ENCODE peak calls at places on chromosome 7, in nine cellular contexts. One of them, this sample, is unnamed.

GRCh38 chr7:29547465-29547864 is 16.2 kb upstream of the PRR15 start:
- DNase-seq in naive thymus-derived CD4-positive, alpha-beta T cell: no peak
- DNase-seq in activated T-cell treated with anti-CD3 and anti-CD28 coated beads for 24 hours: no peak
- DNase-seq in hepatocyte: no peak
- DNase-seq in stimulated activated CD4-positive, alpha-beta T cell treated with anti-CD3 and anti-CD28 coated beads, Interleukin-1b, Interleukin-23, amount 100 ng/mL, for 4 hours: no peak
- DNase-seq in fibroblast of the aortic adventitia: no peak
- DNase-seq in posterior vena cava: no peak
- DNase-seq in COR-L47: no peak
- DNase-seq in RKO: no peak
- DNase-seq in this sample: no peak

GRCh38 chr7:37508063-37508462 is 59.4 kb upstream of the ELMO1 start:
- DNase-seq in naive thymus-derived CD4-positive, alpha-beta T cell: no peak
- DNase-seq in activated T-cell treated with anti-CD3 and anti-CD28 coated beads for 24 hours: no peak
- DNase-seq in hepatocyte: no peak
- DNase-seq in stimulated activated CD4-positive, alpha-beta T cell treated with anti-CD3 and anti-CD28 coated beads, Interleukin-1b, Interleukin-23, amount 100 ng/mL, for 4 hours: no peak
- DNase-seq in fibroblast of the aortic adventitia: no peak
- DNase-seq in posterior vena cava: no peak
- DNase-seq in COR-L47: no peak
- DNase-seq in RKO: no peak
- DNase-seq in this sample: no peak

GRCh38 chr7:134315679-134316538 is 821 bp downstream of the SLC35B4 start:
- DNase-seq in naive thymus-derived CD4-positive, alpha-beta T cell: peak; percentile 11
- DNase-seq in activated T-cell treated with anti-CD3 and anti-CD28 coated beads for 24 hours: peak; percentile 1
- DNase-seq in hepatocyte: peak; percentile 36
- DNase-seq in stimulated activated CD4-positive, alpha-beta T cell treated with anti-CD3 and anti-CD28 coated beads, Interleukin-1b, Interleukin-23, amount 100 ng/mL, for 4 hours: no peak
- DNase-seq in fibroblast of the aortic adventitia: peak; percentile 40
- DNase-seq in posterior vena cava: no peak
- DNase-seq in COR-L47: no peak
- DNase-seq in RKO: peak; percentile 77
- DNase-seq in this sample: no peak

GRCh38 chr7:68963547-68963946 is 634.7 kb upstream of the AUTS2 start:
- DNase-seq in naive thymus-derived CD4-positive, alpha-beta T cell: no peak
- DNase-seq in activated T-cell treated with anti-CD3 and anti-CD28 coated beads for 24 hours: no peak
- DNase-seq in hepatocyte: peak; percentile 44
- DNase-seq in stimulated activated CD4-positive, alpha-beta T cell treated with anti-CD3 and anti-CD28 coated beads, Interleukin-1b, Interleukin-23, amount 100 ng/mL, for 4 hours: no peak
- DNase-seq in fibroblast of the aortic adventitia: peak; percentile 91
- DNase-seq in posterior vena cava: no peak
- DNase-seq in COR-L47: no peak
- DNase-seq in RKO: no peak
- DNase-seq in this sample: no peak

GRCh38 chr7:90692947-90693346 is 96.8 kb downstream of the CDK14 start:
- DNase-seq in naive thymus-derived CD4-positive, alpha-beta T cell: no peak
- DNase-seq in activated T-cell treated with anti-CD3 and anti-CD28 coated beads for 24 hours: no peak
- DNase-seq in hepatocyte: no peak
- DNase-seq in stimulated activated CD4-positive, alpha-beta T cell treated with anti-CD3 and anti-CD28 coated beads, Interleukin-1b, Interleukin-23, amount 100 ng/mL, for 4 hours: no peak
- DNase-seq in fibroblast of the aortic adventitia: no peak
- DNase-seq in posterior vena cava: no peak
- DNase-seq in COR-L47: no peak
- DNase-seq in RKO: no peak
- DNase-seq in this sample: no peak

GRCh38 chr7:159103382-159104187 is 41.1 kb downstream of the VIPR2 start:
- DNase-seq in naive thymus-derived CD4-positive, alpha-beta T cell: no peak
- DNase-seq in activated T-cell treated with anti-CD3 and anti-CD28 coated beads for 24 hours: no peak
- DNase-seq in hepatocyte: no peak
- DNase-seq in stimulated activated CD4-positive, alpha-beta T cell treated with anti-CD3 and anti-CD28 coated beads, Interleukin-1b, Interleukin-23, amount 100 ng/mL, for 4 hours: no peak
- DNase-seq in fibroblast of the aortic adventitia: no peak
- DNase-seq in posterior vena cava: peak; percentile 62
- DNase-seq in COR-L47: no peak
- DNase-seq in RKO: no peak
- DNase-seq in this sample: no peak

GRCh38 chr7:41689815-41690214 is 13.1 kb downstream of the INHBA start:
- DNase-seq in naive thymus-derived CD4-positive, alpha-beta T cell: no peak
- DNase-seq in activated T-cell treated with anti-CD3 and anti-CD28 coated beads for 24 hours: no peak
- DNase-seq in hepatocyte: no peak
- DNase-seq in stimulated activated CD4-positive, alpha-beta T cell treated with anti-CD3 and anti-CD28 coated beads, Interleukin-1b, Interleukin-23, amount 100 ng/mL, for 4 hours: no peak
- DNase-seq in fibroblast of the aortic adventitia: no peak
- DNase-seq in posterior vena cava: no peak
- DNase-seq in COR-L47: no peak
- DNase-seq in RKO: no peak
- DNase-seq in this sample: no peak

GRCh38 chr7:69782917-69783684 is 184.8 kb downstream of the AUTS2 start:
- DNase-seq in naive thymus-derived CD4-positive, alpha-beta T cell: no peak
- DNase-seq in activated T-cell treated with anti-CD3 and anti-CD28 coated beads for 24 hours: no peak
- DNase-seq in hepatocyte: peak; percentile 41
- DNase-seq in stimulated activated CD4-positive, alpha-beta T cell treated with anti-CD3 and anti-CD28 coated beads, Interleukin-1b, Interleukin-23, amount 100 ng/mL, for 4 hours: no peak
- DNase-seq in fibroblast of the aortic adventitia: peak; percentile 88
- DNase-seq in posterior vena cava: no peak
- DNase-seq in COR-L47: no peak
- DNase-seq in RKO: no peak
- DNase-seq in this sample: no peak

GRCh38 chr7:141674702-141675101 is 27.3 kb downstream of the DENND11 start:
- DNase-seq in naive thymus-derived CD4-positive, alpha-beta T cell: no peak
- DNase-seq in activated T-cell treated with anti-CD3 and anti-CD28 coated beads for 24 hours: no peak
- DNase-seq in hepatocyte: no peak
- DNase-seq in stimulated activated CD4-positive, alpha-beta T cell treated with anti-CD3 and anti-CD28 coated beads, Interleukin-1b, Interleukin-23, amount 100 ng/mL, for 4 hours: no peak
- DNase-seq in fibroblast of the aortic adventitia: no peak
- DNase-seq in posterior vena cava: no peak
- DNase-seq in COR-L47: no peak
- DNase-seq in RKO: no peak
- DNase-seq in this sample: peak; percentile 20

GRCh38 chr7:123537026-123537642 is 2.7 kb upstream of the IQUB start:
- DNase-seq in naive thymus-derived CD4-positive, alpha-beta T cell: peak; percentile 48
- DNase-seq in activated T-cell treated with anti-CD3 and anti-CD28 coated beads for 24 hours: no peak
- DNase-seq in hepatocyte: peak; percentile 21
- DNase-seq in stimulated activated CD4-positive, alpha-beta T cell treated with anti-CD3 and anti-CD28 coated beads, Interleukin-1b, Interleukin-23, amount 100 ng/mL, for 4 hours: no peak
- DNase-seq in fibroblast of the aortic adventitia: peak; percentile 49
- DNase-seq in posterior vena cava: no peak
- DNase-seq in COR-L47: peak; percentile 29
- DNase-seq in RKO: peak; percentile 69
- DNase-seq in this sample: no peak

GRCh38 chr7:153641202-153641601 is 411.0 kb upstream of the DPP6 start:
- DNase-seq in naive thymus-derived CD4-positive, alpha-beta T cell: no peak
- DNase-seq in activated T-cell treated with anti-CD3 and anti-CD28 coated beads for 24 hours: no peak
- DNase-seq in hepatocyte: no peak
- DNase-seq in stimulated activated CD4-positive, alpha-beta T cell treated with anti-CD3 and anti-CD28 coated beads, Interleukin-1b, Interleukin-23, amount 100 ng/mL, for 4 hours: no peak
- DNase-seq in fibroblast of the aortic adventitia: no peak
- DNase-seq in posterior vena cava: peak; percentile 83
- DNase-seq in COR-L47: no peak
- DNase-seq in RKO: no peak
- DNase-seq in this sample: no peak

GRCh38 chr7:10455936-10456335 is 517.7 kb upstream of the PHF14 start:
- DNase-seq in naive thymus-derived CD4-positive, alpha-beta T cell: no peak
- DNase-seq in activated T-cell treated with anti-CD3 and anti-CD28 coated beads for 24 hours: no peak
- DNase-seq in hepatocyte: no peak
- DNase-seq in stimulated activated CD4-positive, alpha-beta T cell treated with anti-CD3 and anti-CD28 coated beads, Interleukin-1b, Interleukin-23, amount 100 ng/mL, for 4 hours: no peak
- DNase-seq in fibroblast of the aortic adventitia: no peak
- DNase-seq in posterior vena cava: no peak
- DNase-seq in COR-L47: no peak
- DNase-seq in RKO: no peak
- DNase-seq in this sample: no peak

GRCh38 chr7:30831227-30831626 is 60.0 kb downstream of the MINDY4 start:
- DNase-seq in naive thymus-derived CD4-positive, alpha-beta T cell: no peak
- DNase-seq in activated T-cell treated with anti-CD3 and anti-CD28 coated beads for 24 hours: no peak
- DNase-seq in hepatocyte: no peak
- DNase-seq in stimulated activated CD4-positive, alpha-beta T cell treated with anti-CD3 and anti-CD28 coated beads, Interleukin-1b, Interleukin-23, amount 100 ng/mL, for 4 hours: no peak
- DNase-seq in fibroblast of the aortic adventitia: peak; percentile 86
- DNase-seq in posterior vena cava: no peak
- DNase-seq in COR-L47: no peak
- DNase-seq in RKO: no peak
- DNase-seq in this sample: no peak

GRCh38 chr7:67590649-67591048 is 594.0 kb downstream of the TYW1 start:
- DNase-seq in naive thymus-derived CD4-positive, alpha-beta T cell: no peak
- DNase-seq in activated T-cell treated with anti-CD3 and anti-CD28 coated beads for 24 hours: no peak
- DNase-seq in hepatocyte: no peak
- DNase-seq in stimulated activated CD4-positive, alpha-beta T cell treated with anti-CD3 and anti-CD28 coated beads, Interleukin-1b, Interleukin-23, amount 100 ng/mL, for 4 hours: no peak
- DNase-seq in fibroblast of the aortic adventitia: no peak
- DNase-seq in posterior vena cava: no peak
- DNase-seq in COR-L47: no peak
- DNase-seq in RKO: no peak
- DNase-seq in this sample: no peak

GRCh38 chr7:2761131-2761624 is 73.2 kb downstream of the AMZ1 start:
- DNase-seq in naive thymus-derived CD4-positive, alpha-beta T cell: no peak
- DNase-seq in activated T-cell treated with anti-CD3 and anti-CD28 coated beads for 24 hours: no peak
- DNase-seq in hepatocyte: no peak
- DNase-seq in stimulated activated CD4-positive, alpha-beta T cell treated with anti-CD3 and anti-CD28 coated beads, Interleukin-1b, Interleukin-23, amount 100 ng/mL, for 4 hours: no peak
- DNase-seq in fibroblast of the aortic adventitia: no peak
- DNase-seq in posterior vena cava: no peak
- DNase-seq in COR-L47: no peak
- DNase-seq in RKO: no peak
- DNase-seq in this sample: no peak

GRCh38 chr7:90594791-90595317 is 1.3 kb upstream of the CDK14 start:
- DNase-seq in naive thymus-derived CD4-positive, alpha-beta T cell: no peak
- DNase-seq in activated T-cell treated with anti-CD3 and anti-CD28 coated beads for 24 hours: no peak
- DNase-seq in hepatocyte: peak; percentile 27
- DNase-seq in stimulated activated CD4-positive, alpha-beta T cell treated with anti-CD3 and anti-CD28 coated beads, Interleukin-1b, Interleukin-23, amount 100 ng/mL, for 4 hours: no peak
- DNase-seq in fibroblast of the aortic adventitia: peak; percentile 85
- DNase-seq in posterior vena cava: no peak
- DNase-seq in COR-L47: no peak
- DNase-seq in RKO: peak; percentile 41
- DNase-seq in this sample: peak; percentile 15

GRCh38 chr7:117192108-117192507 is 130.8 kb downstream of the WNT2 start:
- DNase-seq in naive thymus-derived CD4-positive, alpha-beta T cell: no peak
- DNase-seq in activated T-cell treated with anti-CD3 and anti-CD28 coated beads for 24 hours: no peak
- DNase-seq in hepatocyte: no peak
- DNase-seq in stimulated activated CD4-positive, alpha-beta T cell treated with anti-CD3 and anti-CD28 coated beads, Interleukin-1b, Interleukin-23, amount 100 ng/mL, for 4 hours: no peak
- DNase-seq in fibroblast of the aortic adventitia: no peak
- DNase-seq in posterior vena cava: no peak
- DNase-seq in COR-L47: no peak
- DNase-seq in RKO: no peak
- DNase-seq in this sample: no peak

GRCh38 chr7:44609829-44610228 is 3.4 kb downstream of the OGDH start:
- DNase-seq in naive thymus-derived CD4-positive, alpha-beta T cell: no peak
- DNase-seq in activated T-cell treated with anti-CD3 and anti-CD28 coated beads for 24 hours: no peak
- DNase-seq in hepatocyte: no peak
- DNase-seq in stimulated activated CD4-positive, alpha-beta T cell treated with anti-CD3 and anti-CD28 coated beads, Interleukin-1b, Interleukin-23, amount 100 ng/mL, for 4 hours: no peak
- DNase-seq in fibroblast of the aortic adventitia: no peak
- DNase-seq in posterior vena cava: no peak
- DNase-seq in COR-L47: no peak
- DNase-seq in RKO: no peak
- DNase-seq in this sample: no peak

GRCh38 chr7:46653848-46654247 is 732.8 kb upstream of the IGFBP3 start:
- DNase-seq in naive thymus-derived CD4-positive, alpha-beta T cell: no peak
- DNase-seq in activated T-cell treated with anti-CD3 and anti-CD28 coated beads for 24 hours: no peak
- DNase-seq in hepatocyte: no peak
- DNase-seq in stimulated activated CD4-positive, alpha-beta T cell treated with anti-CD3 and anti-CD28 coated beads, Interleukin-1b, Interleukin-23, amount 100 ng/mL, for 4 hours: no peak
- DNase-seq in fibroblast of the aortic adventitia: no peak
- DNase-seq in posterior vena cava: no peak
- DNase-seq in COR-L47: no peak
- DNase-seq in RKO: no peak
- DNase-seq in this sample: no peak

GRCh38 chr7:31917256-31917655 is 153.0 kb downstream of the PDE1C start:
- DNase-seq in naive thymus-derived CD4-positive, alpha-beta T cell: no peak
- DNase-seq in activated T-cell treated with anti-CD3 and anti-CD28 coated beads for 24 hours: no peak
- DNase-seq in hepatocyte: no peak
- DNase-seq in stimulated activated CD4-positive, alpha-beta T cell treated with anti-CD3 and anti-CD28 coated beads, Interleukin-1b, Interleukin-23, amount 100 ng/mL, for 4 hours: no peak
- DNase-seq in fibroblast of the aortic adventitia: no peak
- DNase-seq in posterior vena cava: no peak
- DNase-seq in COR-L47: no peak
- DNase-seq in RKO: no peak
- DNase-seq in this sample: no peak